ENCODE peak calls at places on chromosome 7, in seven cellular contexts. J is HCT116, W is SK-N-SH, A is H1, B is K562, O is HepG2, F is GM12878. Z is an unnamed sample.

GRCh38 chr7:46710927-46711326 is 789.9 kb upstream of the IGFBP3 start:
- DNase-seq in J (no peak), W (no peak), A (no peak), B (no peak), O (no peak), F (no peak), Z (no peak)

GRCh38 chr7:155764432-155764798 is 47.8 kb downstream of the SHH start:
- DNase-seq in J (no peak), W (no peak), A (no peak), B (no peak), O (no peak), F (no peak), Z (no peak)

GRCh38 chr7:55441668-55442305 is 76.7 kb downstream of the LANCL2 start:
- DNase-seq in J (no peak), W (peak), A (no peak), B (no peak), O (no peak), F (no peak), Z (no peak)

GRCh38 chr7:3805151-3805550 is 504.1 kb downstream of the SDK1 start:
- DNase-seq in J (no peak), W (no peak), A (no peak), B (no peak), O (no peak), F (no peak), Z (no peak)

GRCh38 chr7:94355389-94355788 is 39.3 kb upstream of the COL1A2 start:
- DNase-seq in J (no peak), W (no peak), A (no peak), B (no peak), O (no peak), F (no peak), Z (no peak)

GRCh38 chr7:5428470-5429252 is 5.0 kb upstream of the TNRC18 start:
- DNase-seq in J (no peak), W (peak), A (no peak), B (peak), O (peak), F (no peak), Z (no peak)

GRCh38 chr7:36021917-36022550 is 131.0 kb upstream of the EEPD1 start:
- DNase-seq in J (no peak), W (peak), A (no peak), B (no peak), O (no peak), F (no peak), Z (no peak)

GRCh38 chr7:157932498-157933218 is 595.9 kb downstream of the DNAJB6 start:
- DNase-seq in J (peak), W (no peak), A (no peak), B (peak), O (peak), F (no peak), Z (peak)

GRCh38 chr7:155338632-155339320 is 41.1 kb downstream of the INSIG1 start:
- DNase-seq in J (no peak), W (no peak), A (peak), B (no peak), O (no peak), F (no peak), Z (no peak)

GRCh38 chr7:134882481-134882880 is 103.0 kb downstream of the CALD1 start:
- DNase-seq in J (no peak), W (no peak), A (no peak), B (no peak), O (no peak), F (no peak), Z (no peak)

GRCh38 chr7:133253522-133253882 is 624 bp downstream of the EXOC4 start:
- DNase-seq in J (no peak), W (no peak), A (no peak), B (peak), O (peak), F (no peak), Z (no peak)

GRCh38 chr7:82593780-82594179 is 150.2 kb upstream of the CACNA2D1 start:
- DNase-seq in J (no peak), W (no peak), A (no peak), B (no peak), O (no peak), F (no peak), Z (no peak)

GRCh38 chr7:79761876-79762429 is 308.5 kb upstream of the MAGI2 start:
- DNase-seq in J (no peak), W (no peak), A (no peak), B (no peak), O (no peak), F (no peak), Z (no peak)
- TF ChIP-seq SIN3A in J (no peak), W (no peak), A (no peak), B (no peak), O (no peak), F (no peak), Z (no peak)

GRCh38 chr7:50791363-50791762 is 8.7 kb upstream of the GRB10 start:
- DNase-seq in J (no peak), W (no peak), A (no peak), B (no peak), O (no peak), F (no peak), Z (no peak)
- TF ChIP-seq CTCF in J (no peak), W (no peak), A (no peak), B (no peak), O (no peak), F (no peak), Z (no peak)

GRCh38 chr7:44392618-44393010 is 67.2 kb upstream of the CAMK2B start:
- DNase-seq in J (no peak), W (no peak), A (no peak), B (no peak), O (no peak), F (no peak), Z (no peak)

GRCh38 chr7:44390701-44391100 is 65.3 kb upstream of the CAMK2B start:
- DNase-seq in J (no peak), W (no peak), A (no peak), B (no peak), O (no peak), F (no peak), Z (no peak)

GRCh38 chr7:44393238-44394111 is 68.1 kb upstream of the CAMK2B start:
- DNase-seq in J (no peak), W (no peak), A (peak), B (no peak), O (no peak), F (no peak), Z (no peak)

GRCh38 chr7:44391171-44391570 is 65.8 kb upstream of the CAMK2B start:
- DNase-seq in J (no peak), W (no peak), A (peak), B (no peak), O (no peak), F (no peak), Z (no peak)

GRCh38 chr7:44391746-44392617 is 66.6 kb upstream of the CAMK2B start:
- DNase-seq in J (no peak), W (no peak), A (peak), B (no peak), O (no peak), F (no peak), Z (no peak)
- TF ChIP-seq SIN3A in J (no peak), W (no peak), A (no peak), B (no peak), O (no peak), F (no peak), Z (no peak)

DNA sequence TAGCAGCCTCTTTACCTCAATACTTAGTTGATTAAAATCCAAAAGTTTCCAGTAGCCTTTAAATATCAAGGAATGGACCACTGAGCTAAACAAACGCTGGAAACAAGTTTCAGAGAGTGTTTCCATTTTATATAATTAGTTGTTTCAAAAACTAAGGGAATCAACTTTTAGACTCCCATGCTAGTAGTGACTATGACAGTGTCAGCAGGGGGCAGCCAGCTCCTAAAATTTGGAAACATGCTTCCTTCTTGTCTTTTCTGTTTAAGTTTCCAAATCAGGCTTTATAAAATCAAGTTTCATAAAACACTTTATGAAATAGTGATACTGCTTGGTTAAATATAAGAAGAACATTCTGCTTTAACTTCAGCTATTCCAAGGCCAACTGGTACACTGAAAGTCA is 138.2 kb upstream of the TMEM229A start:
- DNase-seq in J (peak), W (peak), A (no peak), B (no peak), O (no peak), F (no peak), Z (no peak)
- TF ChIP-seq CTCF in J (peak), W (peak), A (peak), B (no peak), O (peak), F (peak), Z (peak)

GRCh38 chr7:148672041-148672440 is 26.7 kb upstream of the CUL1 start:
- DNase-seq in J (no peak), W (no peak), A (no peak), B (no peak), O (no peak), F (no peak), Z (no peak)
- TF ChIP-seq SIN3A in J (no peak), W (no peak), A (no peak), B (no peak), O (no peak), F (no peak), Z (no peak)

DNA sequence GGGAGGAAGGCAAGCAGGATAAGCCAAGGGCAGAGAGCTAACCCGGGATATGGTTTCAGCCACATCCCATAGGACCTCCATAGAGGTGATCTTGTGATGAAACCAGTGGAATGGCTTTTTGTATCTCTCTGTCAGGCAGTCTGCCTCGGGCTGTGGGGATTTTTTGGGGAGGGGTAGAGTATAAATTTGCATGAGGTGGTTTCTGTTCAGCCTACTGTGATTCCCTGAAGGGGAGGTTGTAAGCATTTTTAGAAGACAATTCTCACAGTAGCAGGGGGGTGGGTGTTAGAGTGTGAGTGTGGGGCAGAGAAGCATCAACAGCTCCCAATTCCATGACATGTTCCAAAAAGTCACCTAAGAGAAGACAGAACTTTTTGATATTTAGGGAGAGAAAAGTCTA is 11.8 kb downstream of the OR9A2 start:
- DNase-seq in J (no peak), W (no peak), A (no peak), B (no peak), O (no peak), F (peak), Z (no peak)
- TF ChIP-seq CTCF in J (no peak), W (no peak), A (no peak), B (no peak), O (no peak), F (no peak), Z (no peak)

GRCh38 chr7:24718977-24719491 is 38.2 kb downstream of the GSDME start:
- DNase-seq in J (no peak), W (no peak), A (peak), B (no peak), O (no peak), F (peak), Z (no peak)
- TF ChIP-seq SIN3A in J (no peak), W (no peak), A (no peak), B (no peak), O (no peak), F (no peak), Z (no peak)

DNA sequence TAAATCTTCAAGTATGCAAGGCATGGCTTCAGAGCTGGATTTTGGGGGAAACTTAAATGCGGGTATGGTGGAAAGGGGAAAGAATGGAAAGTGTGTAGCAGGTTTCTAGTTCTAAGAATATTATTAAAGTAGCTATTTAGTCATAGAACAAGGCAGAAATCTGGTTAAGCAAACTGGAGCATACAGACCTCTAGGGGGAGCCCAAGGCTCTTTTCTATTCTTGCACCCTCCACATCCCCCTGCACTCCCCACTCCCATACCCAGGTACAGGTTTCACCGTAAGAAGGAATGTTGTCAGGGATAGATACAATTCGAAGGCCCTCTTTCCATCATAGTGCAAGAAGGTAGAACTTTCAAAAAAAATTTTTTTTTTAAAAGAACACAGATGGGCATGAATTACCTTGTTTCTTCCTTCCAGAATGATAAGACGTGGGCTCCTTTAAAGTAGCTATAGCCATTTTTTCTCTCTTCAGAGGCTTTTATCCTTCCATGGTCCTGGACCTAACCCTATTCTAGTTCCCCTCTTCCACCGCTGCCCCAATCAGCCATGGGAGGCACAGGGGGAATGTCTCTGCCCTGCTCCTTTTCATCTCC is 41.5 kb upstream of the SMIM30 start:
- DNase-seq in J (peak), W (peak), A (peak), B (peak), O (peak), F (no peak), Z (peak)
- TF ChIP-seq CTCF in J (peak), W (peak), A (peak), B (peak), O (peak), F (peak), Z (peak)

GRCh38 chr7:128827248-128827958 is 2.8 kb upstream of the FLNC start:
- DNase-seq in J (peak), W (peak), A (no peak), B (peak), O (no peak), F (no peak), Z (peak)
- TF ChIP-seq SIN3A in J (no peak), W (peak), A (no peak), B (no peak), O (no peak), F (no peak), Z (no peak)

GRCh38 chr7:116161733-116162132 is 48.6 kb upstream of the TES start:
- DNase-seq in J (no peak), W (no peak), A (no peak), B (no peak), O (no peak), F (no peak), Z (no peak)

GRCh38 chr7:116164552-116164951 is 45.8 kb upstream of the TES start:
- DNase-seq in J (no peak), W (no peak), A (no peak), B (no peak), O (no peak), F (no peak), Z (no peak)

GRCh38 chr7:116165717-116166116 is 44.6 kb upstream of the TES start:
- DNase-seq in J (no peak), W (no peak), A (no peak), B (no peak), O (no peak), F (no peak), Z (no peak)

GRCh38 chr7:116162236-116162635 is 48.1 kb upstream of the TES start:
- DNase-seq in J (no peak), W (no peak), A (no peak), B (no peak), O (no peak), F (no peak), Z (no peak)

DNA sequence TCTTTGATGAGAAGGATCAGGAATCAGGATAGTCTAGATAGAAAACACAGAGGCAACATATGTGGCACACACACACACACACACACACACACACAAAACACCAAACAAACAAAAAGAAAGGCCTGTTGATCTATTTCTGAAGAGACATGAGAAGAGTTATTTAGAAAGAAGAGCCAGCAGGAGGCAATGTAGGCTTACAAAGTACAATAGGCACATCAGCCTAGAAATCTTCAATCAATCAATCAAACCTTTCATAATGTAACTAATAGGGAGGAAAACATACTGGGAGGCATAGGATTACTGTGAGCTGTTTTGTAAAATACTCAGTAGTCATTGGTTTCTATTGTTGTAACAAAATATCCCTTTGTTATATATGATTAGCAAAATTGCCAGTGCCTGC is 47.3 kb upstream of the TES start:
- DNase-seq in J (peak), W (no peak), A (no peak), B (no peak), O (peak), F (no peak), Z (no peak)
- TF ChIP-seq CTCF in J (no peak), W (peak), A (no peak), B (no peak), O (peak), F (no peak), Z (peak)

Z was measured in Panc1.